ENCODE peak calls at places on chromosomes 11 and 22, in ten cellular contexts. One of them, this sample, is unnamed.

GRCh38 chr11:74162688-74163467 is 7.9 kb downstream of the C2CD3 start:
- DNase-seq in mammary epithelial cell: no peak
- DNase-seq in lower lobe of right lung: no peak
- DNase-seq in AG04449: no peak
- DNase-seq in nephron progenitor cell: no peak
- DNase-seq in psoas muscle: no peak
- DNase-seq in activated B cell treated with CpG ODN at 0.5 μM for 24 hours: no peak
- DNase-seq in osteocyte: no peak
- DNase-seq in HCT116: no peak
- DNase-seq in Peyer's patch: no peak
- DNase-seq in this sample: no peak

GRCh38 chr11:19711911-19712280 is 741 bp upstream of the NAV2 start:
- DNase-seq in mammary epithelial cell: peak; percentile 58
- DNase-seq in lower lobe of right lung: peak; percentile 58
- DNase-seq in AG04449: no peak
- DNase-seq in nephron progenitor cell: no peak
- DNase-seq in psoas muscle: no peak
- DNase-seq in activated B cell treated with CpG ODN at 0.5 μM for 24 hours: no peak
- DNase-seq in osteocyte: no peak
- DNase-seq in HCT116: no peak
- DNase-seq in Peyer's patch: no peak
- DNase-seq in this sample: no peak

GRCh38 chr22:24247564-24248344 is 2.9 kb upstream of the GGT5 start:
- DNase-seq in mammary epithelial cell: peak; percentile 84
- DNase-seq in lower lobe of right lung: peak; percentile 93
- DNase-seq in AG04449: peak; percentile 83
- DNase-seq in nephron progenitor cell: peak; percentile 88
- DNase-seq in psoas muscle: peak; percentile 93
- DNase-seq in activated B cell treated with CpG ODN at 0.5 μM for 24 hours: peak; percentile 45
- DNase-seq in osteocyte: peak; percentile 95
- DNase-seq in HCT116: peak; percentile 43
- DNase-seq in Peyer's patch: peak; percentile 88
- DNase-seq in this sample: peak; percentile 82

GRCh38 chr22:39431821-39432251 is 25.0 kb upstream of the MGAT3 start:
- DNase-seq in mammary epithelial cell: no peak
- DNase-seq in lower lobe of right lung: no peak
- DNase-seq in AG04449: no peak
- DNase-seq in nephron progenitor cell: no peak
- DNase-seq in psoas muscle: peak; percentile 56
- DNase-seq in activated B cell treated with CpG ODN at 0.5 μM for 24 hours: no peak
- DNase-seq in osteocyte: no peak
- DNase-seq in HCT116: no peak
- DNase-seq in Peyer's patch: no peak
- DNase-seq in this sample: no peak

GRCh38 chr11:57681168-57681567 is 13.3 kb downstream of the ZDHHC5 start:
- DNase-seq in mammary epithelial cell: no peak
- DNase-seq in lower lobe of right lung: no peak
- DNase-seq in AG04449: no peak
- DNase-seq in nephron progenitor cell: no peak
- DNase-seq in psoas muscle: no peak
- DNase-seq in activated B cell treated with CpG ODN at 0.5 μM for 24 hours: no peak
- DNase-seq in osteocyte: no peak
- DNase-seq in HCT116: no peak
- DNase-seq in Peyer's patch: no peak
- DNase-seq in this sample: no peak

GRCh38 chr11:6943131-6943530 is 16.9 kb downstream of the ZNF215 start:
- DNase-seq in mammary epithelial cell: no peak
- DNase-seq in lower lobe of right lung: no peak
- DNase-seq in AG04449: no peak
- DNase-seq in nephron progenitor cell: no peak
- DNase-seq in psoas muscle: no peak
- DNase-seq in activated B cell treated with CpG ODN at 0.5 μM for 24 hours: no peak
- DNase-seq in osteocyte: no peak
- DNase-seq in HCT116: no peak
- DNase-seq in Peyer's patch: no peak
- DNase-seq in this sample: no peak

GRCh38 chr11:82003671-82004148 is 730.0 kb downstream of the FAM181B start:
- DNase-seq in mammary epithelial cell: peak; percentile 63
- DNase-seq in lower lobe of right lung: no peak
- DNase-seq in AG04449: no peak
- DNase-seq in nephron progenitor cell: no peak
- DNase-seq in psoas muscle: no peak
- DNase-seq in activated B cell treated with CpG ODN at 0.5 μM for 24 hours: no peak
- DNase-seq in osteocyte: peak; percentile 89
- DNase-seq in HCT116: no peak
- DNase-seq in Peyer's patch: no peak
- DNase-seq in this sample: no peak

GRCh38 chr22:18955696-18956095 is 19.6 kb upstream of the PRODH start:
- DNase-seq in mammary epithelial cell: no peak
- DNase-seq in lower lobe of right lung: peak; percentile 20
- DNase-seq in AG04449: no peak
- DNase-seq in nephron progenitor cell: no peak
- DNase-seq in psoas muscle: no peak
- DNase-seq in activated B cell treated with CpG ODN at 0.5 μM for 24 hours: no peak
- DNase-seq in osteocyte: no peak
- DNase-seq in HCT116: no peak
- DNase-seq in Peyer's patch: peak; percentile 34
- DNase-seq in this sample: no peak

GRCh38 chr11:34358258-34358665 is 452 bp upstream of the ABTB2 start:
- DNase-seq in mammary epithelial cell: peak; percentile 82
- DNase-seq in lower lobe of right lung: no peak
- DNase-seq in AG04449: no peak
- DNase-seq in nephron progenitor cell: peak; percentile 63
- DNase-seq in psoas muscle: peak; percentile 63
- DNase-seq in activated B cell treated with CpG ODN at 0.5 μM for 24 hours: no peak
- DNase-seq in osteocyte: no peak
- DNase-seq in HCT116: peak; percentile 65
- DNase-seq in Peyer's patch: peak; percentile 74
- DNase-seq in this sample: peak; percentile 44

GRCh38 chr11:1797391-1798125 is 33.8 kb upstream of the CTSD start:
- DNase-seq in mammary epithelial cell: no peak
- DNase-seq in lower lobe of right lung: no peak
- DNase-seq in AG04449: no peak
- DNase-seq in nephron progenitor cell: no peak
- DNase-seq in psoas muscle: no peak
- DNase-seq in activated B cell treated with CpG ODN at 0.5 μM for 24 hours: no peak
- DNase-seq in osteocyte: no peak
- DNase-seq in HCT116: no peak
- DNase-seq in Peyer's patch: no peak
- DNase-seq in this sample: no peak

GRCh38 chr22:22810471-22810870 is 77.1 kb upstream of the IGLL5 start:
- DNase-seq in mammary epithelial cell: no peak
- DNase-seq in lower lobe of right lung: no peak
- DNase-seq in AG04449: no peak
- DNase-seq in nephron progenitor cell: no peak
- DNase-seq in psoas muscle: no peak
- DNase-seq in activated B cell treated with CpG ODN at 0.5 μM for 24 hours: no peak
- DNase-seq in osteocyte: peak; percentile 82
- DNase-seq in HCT116: no peak
- DNase-seq in Peyer's patch: no peak
- DNase-seq in this sample: no peak

GRCh38 chr22:22812031-22812905 is 75.3 kb upstream of the IGLL5 start:
- DNase-seq in mammary epithelial cell: no peak
- DNase-seq in lower lobe of right lung: no peak
- DNase-seq in AG04449: no peak
- DNase-seq in nephron progenitor cell: no peak
- DNase-seq in psoas muscle: no peak
- DNase-seq in activated B cell treated with CpG ODN at 0.5 μM for 24 hours: no peak
- DNase-seq in osteocyte: peak; percentile 69
- DNase-seq in HCT116: no peak
- DNase-seq in Peyer's patch: no peak
- DNase-seq in this sample: no peak

GRCh38 chr22:22813126-22814075 is 74.2 kb upstream of the IGLL5 start:
- DNase-seq in mammary epithelial cell: no peak
- DNase-seq in lower lobe of right lung: no peak
- DNase-seq in AG04449: no peak
- DNase-seq in nephron progenitor cell: no peak
- DNase-seq in psoas muscle: no peak
- DNase-seq in activated B cell treated with CpG ODN at 0.5 μM for 24 hours: no peak
- DNase-seq in osteocyte: peak; percentile 74
- DNase-seq in HCT116: no peak
- DNase-seq in Peyer's patch: no peak
- DNase-seq in this sample: no peak

GRCh38 chr22:22811016-22812009 is 76.3 kb upstream of the IGLL5 start:
- DNase-seq in mammary epithelial cell: no peak
- DNase-seq in lower lobe of right lung: no peak
- DNase-seq in AG04449: no peak
- DNase-seq in nephron progenitor cell: no peak
- DNase-seq in psoas muscle: no peak
- DNase-seq in activated B cell treated with CpG ODN at 0.5 μM for 24 hours: no peak
- DNase-seq in osteocyte: peak; percentile 57
- DNase-seq in HCT116: no peak
- DNase-seq in Peyer's patch: no peak
- DNase-seq in this sample: no peak

GRCh38 chr22:22810018-22810427 is 77.6 kb upstream of the IGLL5 start:
- DNase-seq in mammary epithelial cell: no peak
- DNase-seq in lower lobe of right lung: peak; percentile 68
- DNase-seq in AG04449: no peak
- DNase-seq in nephron progenitor cell: peak; percentile 79
- DNase-seq in psoas muscle: peak; percentile 52
- DNase-seq in activated B cell treated with CpG ODN at 0.5 μM for 24 hours: peak; percentile 60
- DNase-seq in osteocyte: peak; percentile 79
- DNase-seq in HCT116: peak; percentile 36
- DNase-seq in Peyer's patch: peak; percentile 78
- DNase-seq in this sample: peak; percentile 63
- TF ChIP-seq CTCF in mammary epithelial cell: peak; percentile 84
- TF ChIP-seq CTCF in lower lobe of right lung: peak; percentile 86
- TF ChIP-seq CTCF in AG04449: peak; percentile 81
- TF ChIP-seq CTCF in nephron progenitor cell: peak; percentile 93
- TF ChIP-seq CTCF in psoas muscle: peak; percentile 62
- TF ChIP-seq CTCF in activated B cell treated with CpG ODN at 0.5 μM for 24 hours: peak; percentile 80
- TF ChIP-seq CTCF in osteocyte: peak; percentile 62
- TF ChIP-seq CTCF in HCT116: peak; percentile 97
- TF ChIP-seq CTCF in Peyer's patch: peak; percentile 80
- TF ChIP-seq CTCF in this sample: peak; percentile 92

DNA sequence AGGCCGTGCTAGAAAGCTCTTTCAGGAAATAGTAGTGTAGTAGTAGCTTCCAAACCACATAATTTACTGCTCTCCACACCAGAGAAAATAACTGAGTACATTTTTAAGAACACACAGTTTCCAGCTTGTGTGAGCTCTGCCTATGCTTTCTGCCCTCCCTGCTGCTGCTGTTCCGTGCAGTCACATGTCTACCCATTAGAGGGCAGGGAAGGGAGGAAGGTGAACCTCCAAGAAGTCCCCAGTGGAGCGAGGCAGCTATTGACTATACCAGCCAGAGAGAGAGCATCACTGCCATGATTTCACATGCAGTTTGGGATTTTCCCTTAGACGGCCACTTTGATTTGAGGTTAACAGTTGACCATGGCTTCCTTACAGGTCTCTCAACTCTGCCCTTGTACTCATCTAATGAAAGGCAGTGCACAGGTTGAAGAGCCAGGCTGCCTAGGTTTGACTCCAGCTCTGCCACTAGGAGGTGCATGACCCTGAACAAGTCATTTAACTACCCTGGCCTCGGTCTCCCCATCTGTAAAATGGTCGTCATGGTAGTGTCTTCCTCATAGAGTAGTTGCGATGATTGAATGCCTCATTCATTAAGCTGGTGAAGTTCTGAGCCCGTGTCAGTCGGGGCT is 19.7 kb upstream of the CTTN start:
- DNase-seq in mammary epithelial cell: no peak
- DNase-seq in lower lobe of right lung: no peak
- DNase-seq in AG04449: no peak
- DNase-seq in nephron progenitor cell: no peak
- DNase-seq in psoas muscle: no peak
- DNase-seq in activated B cell treated with CpG ODN at 0.5 μM for 24 hours: no peak
- DNase-seq in osteocyte: no peak
- DNase-seq in HCT116: no peak
- DNase-seq in Peyer's patch: no peak
- DNase-seq in this sample: no peak
- TF ChIP-seq CTCF in mammary epithelial cell: no peak
- TF ChIP-seq CTCF in lower lobe of right lung: no peak
- TF ChIP-seq CTCF in AG04449: no peak
- TF ChIP-seq CTCF in nephron progenitor cell: no peak
- TF ChIP-seq CTCF in psoas muscle: no peak
- TF ChIP-seq CTCF in activated B cell treated with CpG ODN at 0.5 μM for 24 hours: no peak
- TF ChIP-seq CTCF in osteocyte: no peak
- TF ChIP-seq CTCF in HCT116: no peak
- TF ChIP-seq CTCF in Peyer's patch: no peak
- TF ChIP-seq CTCF in this sample: no peak

DNA sequence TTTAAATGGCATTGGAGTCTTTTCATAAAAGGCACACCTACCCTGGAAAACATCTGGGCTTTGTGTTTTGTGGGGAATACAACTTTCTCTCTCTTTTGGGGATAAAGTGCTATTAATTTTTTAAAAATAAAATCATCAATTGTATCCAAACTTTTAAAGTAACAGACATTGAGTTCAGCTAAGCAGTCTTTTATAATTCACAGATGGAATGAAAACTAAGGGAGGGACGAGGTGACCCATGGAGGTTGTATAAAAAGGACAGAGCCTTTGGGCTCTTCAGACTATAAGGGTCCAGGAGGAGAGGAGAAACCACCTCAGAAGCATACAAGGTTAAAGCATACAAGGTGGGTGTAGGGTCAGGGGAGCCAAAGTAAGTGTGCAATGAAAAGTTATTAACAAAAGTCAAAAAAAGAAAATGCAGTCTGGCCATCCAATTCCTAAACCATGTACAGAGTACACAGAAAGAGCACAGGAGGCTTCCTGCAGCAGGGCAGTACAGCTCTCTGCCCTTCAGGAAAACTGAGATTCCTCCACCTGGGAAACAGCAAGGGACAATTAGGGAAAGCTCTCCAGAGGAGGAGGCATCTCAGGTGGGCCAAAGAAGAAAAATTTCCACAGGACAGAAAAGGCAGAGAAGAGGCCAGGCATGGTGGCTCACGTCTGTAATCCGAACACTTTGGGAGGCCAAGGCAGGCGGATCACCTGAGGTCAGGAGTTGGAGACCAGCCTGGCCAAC is 10.5 kb downstream of the KLHL22 start:
- DNase-seq in mammary epithelial cell: no peak
- DNase-seq in lower lobe of right lung: no peak
- DNase-seq in AG04449: no peak
- DNase-seq in nephron progenitor cell: no peak
- DNase-seq in psoas muscle: no peak
- DNase-seq in activated B cell treated with CpG ODN at 0.5 μM for 24 hours: no peak
- DNase-seq in osteocyte: no peak
- DNase-seq in HCT116: no peak
- DNase-seq in Peyer's patch: no peak
- DNase-seq in this sample: no peak
- TF ChIP-seq CTCF in mammary epithelial cell: no peak
- TF ChIP-seq CTCF in lower lobe of right lung: no peak
- TF ChIP-seq CTCF in AG04449: no peak
- TF ChIP-seq CTCF in nephron progenitor cell: no peak
- TF ChIP-seq CTCF in psoas muscle: no peak
- TF ChIP-seq CTCF in activated B cell treated with CpG ODN at 0.5 μM for 24 hours: no peak
- TF ChIP-seq CTCF in osteocyte: no peak
- TF ChIP-seq CTCF in HCT116: no peak
- TF ChIP-seq CTCF in Peyer's patch: no peak
- TF ChIP-seq CTCF in this sample: no peak

DNA sequence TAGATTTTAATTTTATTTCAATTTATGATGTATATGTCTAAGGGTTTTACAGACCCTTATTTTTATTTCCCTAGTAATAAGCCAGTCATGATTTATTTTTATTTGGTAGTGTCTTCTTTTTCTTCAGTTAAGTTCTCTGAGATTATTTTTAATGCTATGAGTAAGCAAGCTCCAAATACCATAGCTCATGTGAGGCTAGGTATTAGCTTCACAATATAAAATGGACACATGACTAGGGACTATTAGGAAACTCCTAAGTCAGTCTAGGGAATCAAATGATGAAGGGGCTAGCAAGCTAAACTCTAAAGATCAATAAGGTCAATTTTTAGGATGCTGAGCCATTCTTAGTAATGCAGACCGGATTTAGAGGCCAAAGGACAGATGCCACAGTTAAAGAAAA is 45.9 kb downstream of the CKAP5 start:
- DNase-seq in mammary epithelial cell: no peak
- DNase-seq in lower lobe of right lung: no peak
- DNase-seq in AG04449: no peak
- DNase-seq in nephron progenitor cell: no peak
- DNase-seq in psoas muscle: no peak
- DNase-seq in activated B cell treated with CpG ODN at 0.5 μM for 24 hours: no peak
- DNase-seq in osteocyte: no peak
- DNase-seq in HCT116: no peak
- DNase-seq in Peyer's patch: no peak
- DNase-seq in this sample: no peak
- TF ChIP-seq CTCF in mammary epithelial cell: no peak
- TF ChIP-seq CTCF in lower lobe of right lung: no peak
- TF ChIP-seq CTCF in AG04449: no peak
- TF ChIP-seq CTCF in nephron progenitor cell: no peak
- TF ChIP-seq CTCF in psoas muscle: no peak
- TF ChIP-seq CTCF in activated B cell treated with CpG ODN at 0.5 μM for 24 hours: no peak
- TF ChIP-seq CTCF in osteocyte: no peak
- TF ChIP-seq CTCF in HCT116: no peak
- TF ChIP-seq CTCF in Peyer's patch: no peak
- TF ChIP-seq CTCF in this sample: no peak